ENCODE peak calls at places on chromosomes 13 and 19, in five cellular contexts. M, N, Y, A and J are unnamed samples.

GRCh38 chr13:113654591-113655357 is 3.2 kb downstream of the ATP4B start:
- DNase-seq in A (peak), Y (no peak), N (no peak), M (no peak), J (peak)

GRCh38 chr19:58229255-58229639 is 533 bp downstream of the ZNF544 start:
- DNase-seq in N (no peak), M (no peak), A (peak), Y (peak), J (no peak)

GRCh38 chr13:41463823-41464602 is 6.7 kb downstream of the RGCC start:
- DNase-seq in A (no peak), M (peak), Y (no peak), N (no peak), J (no peak)

GRCh38 chr13:20714563-20715339 is 11.3 kb downstream of the IL17D start:
- DNase-seq in Y (peak), N (no peak), A (peak), M (no peak), J (no peak)

GRCh38 chr19:16584825-16585801 is 12.9 kb upstream of the SLC35E1 start:
- DNase-seq in N (no peak), M (no peak), A (no peak), Y (no peak), J (peak)

GRCh38 chr13:52447354-52447753 is 3.1 kb downstream of the VPS36 start:
- DNase-seq in M (no peak), A (no peak), N (no peak), Y (no peak), J (no peak)

GRCh38 chr19:18053571-18054219 is 33.0 kb downstream of the IL12RB1 start:
- DNase-seq in Y (peak), M (no peak), N (no peak), A (no peak), J (no peak)

GRCh38 chr13:45333973-45334922 is 6.7 kb downstream of the TPT1 start:
- DNase-seq in Y (peak), A (no peak), M (peak), N (peak), J (no peak)

GRCh38 chr13:35764359-35765015 is 288.0 kb upstream of the MAB21L1 start:
- DNase-seq in Y (peak), N (no peak), M (no peak), A (no peak), J (no peak)

GRCh38 chr13:45863716-45864590 is 12.4 kb upstream of the SIAH3 start:
- DNase-seq in A (no peak), N (no peak), Y (no peak), M (no peak), J (no peak)

GRCh38 chr13:24851546-24851945 is 87.6 kb downstream of the RNF17 start:
- DNase-seq in M (no peak), Y (no peak), N (no peak), A (no peak), J (no peak)

GRCh38 chr19:4139614-4140236 is 13.7 kb upstream of the CREB3L3 start:
- DNase-seq in A (peak), N (peak), Y (peak), M (peak), J (peak)

GRCh38 chr19:7998081-7998480 is 7.4 kb downstream of the ELAVL1 start:
- DNase-seq in Y (no peak), M (no peak), N (no peak), A (no peak), J (no peak)

GRCh38 chr13:95002126-95002525 is 289.8 kb upstream of the SOX21 start:
- DNase-seq in Y (no peak), A (no peak), N (no peak), M (no peak), J (no peak)

GRCh38 chr13:106520205-106521004 is 15.1 kb downstream of the EFNB2 start:
- DNase-seq in A (no peak), Y (peak), N (no peak), M (no peak), J (no peak)

GRCh38 chr19:42352216-42352892 is 26.9 kb downstream of the MEGF8 start:
- DNase-seq in Y (peak), N (no peak), A (no peak), M (no peak), J (no peak)

GRCh38 chr19:27974082-27974513 is 1238.9 kb downstream of the UQCRFS1 start:
- DNase-seq in A (peak), M (no peak), N (no peak), Y (peak), J (no peak)

GRCh38 chr13:103539265-103539664 is 473.0 kb upstream of the SLC10A2 start:
- DNase-seq in A (peak), N (no peak), Y (no peak), M (no peak), J (no peak)

GRCh38 chr13:107450426-107450825 is 764.9 kb downstream of the LIG4 start:
- DNase-seq in A (no peak), Y (peak), M (no peak), N (no peak), J (no peak)

GRCh38 chr13:99459101-99459500 is 42.2 kb upstream of the TM9SF2 start:
- DNase-seq in M (no peak), N (no peak), A (no peak), Y (no peak), J (no peak)

GRCh38 chr13:37617162-37617561 is 18.6 kb upstream of the POSTN start:
- DNase-seq in N (no peak), A (no peak), Y (peak), M (no peak), J (no peak)

GRCh38 chr13:42728507-42729180 is 52.7 kb upstream of the FAM216B start:
- DNase-seq in N (no peak), A (no peak), Y (no peak), M (no peak), J (no peak)

GRCh38 chr19:47573076-47574026 is at the start of gene ZNF541:
- DNase-seq in N (peak), M (peak), Y (peak), A (peak), J (peak)

GRCh38 chr13:97125051-97125809 is 96.9 kb upstream of the MBNL2 start:
- DNase-seq in Y (peak), M (no peak), N (no peak), A (peak), J (peak)

GRCh38 chr19:29833614-29834261 is 21.9 kb downstream of the CCNE1 start:
- DNase-seq in A (no peak), M (no peak), Y (no peak), N (no peak), J (no peak)

GRCh38 chr19:35261356-35262100 is 7.2 kb upstream of the USF2 start:
- DNase-seq in M (no peak), Y (no peak), A (peak), N (no peak), J (no peak)

GRCh38 chr13:21326155-21327030 is 132.7 kb downstream of the ZDHHC20 start:
- DNase-seq in N (no peak), M (no peak), A (no peak), Y (peak), J (no peak)

GRCh38 chr13:105921711-105922110 is 613.8 kb downstream of the EFNB2 start:
- DNase-seq in M (no peak), Y (no peak), N (no peak), A (no peak), J (no peak)

GRCh38 chr13:99269627-99270252 is 11.6 kb upstream of the GPR18 start:
- DNase-seq in Y (peak), M (no peak), N (no peak), A (no peak), J (no peak)

GRCh38 chr19:14476663-14477401 is 1.7 kb upstream of the PTGER1 start:
- DNase-seq in N (peak), A (peak), Y (peak), M (no peak), J (no peak)

GRCh38 chr13:100436099-100436498 is 152.5 kb downstream of the GGACT start:
- DNase-seq in A (no peak), M (no peak), Y (no peak), N (no peak), J (no peak)

GRCh38 chr19:55454787-55455243 is 6.6 kb downstream of the ISOC2 start:
- DNase-seq in N (peak), A (no peak), Y (peak), M (peak), J (no peak)

GRCh38 chr13:54733639-54734038 is 1705.0 kb downstream of the OLFM4 start:
- DNase-seq in M (no peak), Y (no peak), A (no peak), N (no peak), J (no peak)

GRCh38 chr13:72126424-72126823 is 259.4 kb upstream of the DACH1 start:
- DNase-seq in N (no peak), Y (no peak), A (no peak), M (no peak), J (no peak)

GRCh38 chr13:99353836-99354235 is 46.6 kb upstream of the GPR183 start:
- DNase-seq in N (no peak), Y (no peak), A (no peak), M (no peak), J (no peak)

GRCh38 chr19:16087940-16088339 is 11.6 kb downstream of the TPM4 start:
- DNase-seq in Y (no peak), N (no peak), M (no peak), A (no peak), J (no peak)

GRCh38 chr19:54188224-54188871 is 1.0 kb downstream of the MBOAT7 start:
- DNase-seq in N (peak), M (peak), A (no peak), Y (peak), J (no peak)

GRCh38 chr13:80690208-80690607 is 349.3 kb upstream of the SPRY2 start:
- DNase-seq in Y (no peak), A (no peak), N (no peak), M (no peak), J (no peak)

GRCh38 chr13:54657588-54657987 is 1629.0 kb downstream of the OLFM4 start:
- DNase-seq in Y (no peak), N (no peak), A (no peak), M (no peak), J (no peak)

GRCh38 chr19:45485301-45486077 is 11.4 kb downstream of the RTN2 start:
- DNase-seq in M (peak), Y (peak), N (peak), A (peak), J (peak)